ENCODE peak calls at places on chromosomes 16 and 17, in nine cellular contexts. One of them, this sample, is unnamed.

GRCh38 chr17:18877104-18877503 is 19.2 kb downstream of the PRPSAP2 start:
- DNase-seq in transverse colon: no peak
- DNase-seq in stomach: no peak
- DNase-seq in suprapubic skin: no peak
- DNase-seq in SK-N-SH: no peak
- DNase-seq in GM12878: no peak
- DNase-seq in HepG2: no peak
- DNase-seq in K562: no peak
- DNase-seq in esophagus muscularis mucosa: no peak
- DNase-seq in this sample: no peak

GRCh38 chr16:87700406-87701065 is 65.2 kb downstream of the KLHDC4 start:
- DNase-seq in transverse colon: no peak
- DNase-seq in stomach: no peak
- DNase-seq in suprapubic skin: no peak
- DNase-seq in SK-N-SH: no peak
- DNase-seq in GM12878: no peak
- DNase-seq in HepG2: no peak
- DNase-seq in K562: no peak
- DNase-seq in esophagus muscularis mucosa: no peak
- DNase-seq in this sample: no peak

GRCh38 chr16:19959736-19960135 is 75.1 kb upstream of the GPRC5B start:
- DNase-seq in transverse colon: no peak
- DNase-seq in stomach: no peak
- DNase-seq in suprapubic skin: no peak
- DNase-seq in SK-N-SH: no peak
- DNase-seq in GM12878: no peak
- DNase-seq in HepG2: no peak
- DNase-seq in K562: no peak
- DNase-seq in esophagus muscularis mucosa: no peak
- DNase-seq in this sample: no peak

GRCh38 chr17:42984486-42984885 is 4.1 kb downstream of the RUNDC1 start:
- DNase-seq in transverse colon: no peak
- DNase-seq in stomach: no peak
- DNase-seq in suprapubic skin: no peak
- DNase-seq in SK-N-SH: no peak
- DNase-seq in GM12878: no peak
- DNase-seq in HepG2: no peak
- DNase-seq in K562: no peak
- DNase-seq in esophagus muscularis mucosa: no peak
- DNase-seq in this sample: no peak

GRCh38 chr17:41539979-41540701 is 12.0 kb upstream of the KRT19 start:
- DNase-seq in transverse colon: no peak
- DNase-seq in stomach: no peak
- DNase-seq in suprapubic skin: no peak
- DNase-seq in SK-N-SH: peak
- DNase-seq in GM12878: no peak
- DNase-seq in HepG2: peak
- DNase-seq in K562: no peak
- DNase-seq in esophagus muscularis mucosa: no peak
- DNase-seq in this sample: no peak

GRCh38 chr17:56165017-56165720 is 11.9 kb downstream of the ANKFN1 start:
- DNase-seq in transverse colon: no peak
- DNase-seq in stomach: no peak
- DNase-seq in suprapubic skin: no peak
- DNase-seq in SK-N-SH: no peak
- DNase-seq in GM12878: no peak
- DNase-seq in HepG2: no peak
- DNase-seq in K562: no peak
- DNase-seq in esophagus muscularis mucosa: no peak
- DNase-seq in this sample: no peak

GRCh38 chr17:970388-970768 is 9.2 kb downstream of the NXN start:
- DNase-seq in transverse colon: no peak
- DNase-seq in stomach: no peak
- DNase-seq in suprapubic skin: no peak
- DNase-seq in SK-N-SH: no peak
- DNase-seq in GM12878: no peak
- DNase-seq in HepG2: no peak
- DNase-seq in K562: no peak
- DNase-seq in esophagus muscularis mucosa: no peak
- DNase-seq in this sample: no peak

GRCh38 chr17:28908640-28909098 is 5.8 kb upstream of the DHRS13 start:
- DNase-seq in transverse colon: peak
- DNase-seq in stomach: no peak
- DNase-seq in suprapubic skin: no peak
- DNase-seq in SK-N-SH: no peak
- DNase-seq in GM12878: no peak
- DNase-seq in HepG2: peak
- DNase-seq in K562: no peak
- DNase-seq in esophagus muscularis mucosa: peak
- DNase-seq in this sample: no peak

GRCh38 chr16:1002399-1003161 is 21.0 kb downstream of the SOX8 start:
- DNase-seq in transverse colon: peak
- DNase-seq in stomach: peak
- DNase-seq in suprapubic skin: no peak
- DNase-seq in SK-N-SH: no peak
- DNase-seq in GM12878: no peak
- DNase-seq in HepG2: peak
- DNase-seq in K562: peak
- DNase-seq in esophagus muscularis mucosa: no peak
- DNase-seq in this sample: peak

GRCh38 chr16:155031-155398 is 2.6 kb downstream of the HBZ start:
- DNase-seq in transverse colon: no peak
- DNase-seq in stomach: no peak
- DNase-seq in suprapubic skin: no peak
- DNase-seq in SK-N-SH: no peak
- DNase-seq in GM12878: no peak
- DNase-seq in HepG2: no peak
- DNase-seq in K562: no peak
- DNase-seq in esophagus muscularis mucosa: no peak
- DNase-seq in this sample: no peak

GRCh38 chr17:33932996-33933395 is 322.1 kb upstream of the CCL2 start:
- DNase-seq in transverse colon: no peak
- DNase-seq in stomach: no peak
- DNase-seq in suprapubic skin: no peak
- DNase-seq in SK-N-SH: no peak
- DNase-seq in GM12878: no peak
- DNase-seq in HepG2: no peak
- DNase-seq in K562: no peak
- DNase-seq in esophagus muscularis mucosa: no peak
- DNase-seq in this sample: no peak

GRCh38 chr17:59695943-59696681 is 11.1 kb downstream of the PTRH2 start:
- DNase-seq in transverse colon: no peak
- DNase-seq in stomach: no peak
- DNase-seq in suprapubic skin: no peak
- DNase-seq in SK-N-SH: no peak
- DNase-seq in GM12878: no peak
- DNase-seq in HepG2: no peak
- DNase-seq in K562: no peak
- DNase-seq in esophagus muscularis mucosa: no peak
- DNase-seq in this sample: no peak
- TF ChIP-seq POLR2AphosphoS5 in transverse colon: no peak
- TF ChIP-seq POLR2AphosphoS5 in stomach: no peak
- TF ChIP-seq POLR2AphosphoS5 in suprapubic skin: no peak
- TF ChIP-seq POLR2AphosphoS5 in SK-N-SH: no peak
- TF ChIP-seq POLR2AphosphoS5 in GM12878: no peak
- TF ChIP-seq POLR2AphosphoS5 in HepG2: peak
- TF ChIP-seq POLR2AphosphoS5 in K562: peak
- TF ChIP-seq POLR2AphosphoS5 in esophagus muscularis mucosa: peak
- TF ChIP-seq POLR2AphosphoS5 in this sample: no peak

GRCh38 chr17:79463421-79464309 is 147.2 kb downstream of the RBFOX3 start:
- DNase-seq in transverse colon: no peak
- DNase-seq in stomach: no peak
- DNase-seq in suprapubic skin: no peak
- DNase-seq in SK-N-SH: no peak
- DNase-seq in GM12878: no peak
- DNase-seq in HepG2: no peak
- DNase-seq in K562: no peak
- DNase-seq in esophagus muscularis mucosa: no peak
- DNase-seq in this sample: no peak

GRCh38 chr17:79459003-79459655 is 151.7 kb downstream of the RBFOX3 start:
- DNase-seq in transverse colon: no peak
- DNase-seq in stomach: no peak
- DNase-seq in suprapubic skin: no peak
- DNase-seq in SK-N-SH: no peak
- DNase-seq in GM12878: no peak
- DNase-seq in HepG2: no peak
- DNase-seq in K562: no peak
- DNase-seq in esophagus muscularis mucosa: no peak
- DNase-seq in this sample: no peak

GRCh38 chr17:79459846-79460245 is 151.0 kb downstream of the RBFOX3 start:
- DNase-seq in transverse colon: no peak
- DNase-seq in stomach: no peak
- DNase-seq in suprapubic skin: no peak
- DNase-seq in SK-N-SH: no peak
- DNase-seq in GM12878: no peak
- DNase-seq in HepG2: no peak
- DNase-seq in K562: no peak
- DNase-seq in esophagus muscularis mucosa: no peak
- DNase-seq in this sample: no peak

GRCh38 chr17:79458356-79458755 is 152.5 kb downstream of the RBFOX3 start:
- DNase-seq in transverse colon: no peak
- DNase-seq in stomach: no peak
- DNase-seq in suprapubic skin: no peak
- DNase-seq in SK-N-SH: no peak
- DNase-seq in GM12878: no peak
- DNase-seq in HepG2: no peak
- DNase-seq in K562: no peak
- DNase-seq in esophagus muscularis mucosa: no peak
- DNase-seq in this sample: no peak

DNA sequence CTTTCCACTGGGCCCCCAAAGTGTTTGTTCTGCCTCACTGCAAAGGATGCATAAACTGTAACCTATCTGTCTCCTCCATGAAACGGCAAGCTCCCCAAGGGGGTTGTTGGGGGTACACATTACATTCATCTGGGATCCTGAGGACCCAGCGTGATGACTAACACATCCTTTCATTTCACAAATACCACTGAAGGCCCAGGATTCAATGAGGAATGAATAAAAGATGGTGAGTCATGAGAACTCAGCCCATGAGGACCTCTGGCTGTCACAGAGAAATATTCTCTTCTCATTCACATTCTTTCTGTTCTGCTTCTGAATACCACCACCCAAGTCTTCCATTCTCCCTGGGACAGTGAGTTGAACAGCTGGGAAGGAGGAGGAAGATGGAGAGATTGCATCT is 149.8 kb downstream of the RBFOX3 start:
- DNase-seq in transverse colon: no peak
- DNase-seq in stomach: no peak
- DNase-seq in suprapubic skin: no peak
- DNase-seq in SK-N-SH: no peak
- DNase-seq in GM12878: no peak
- DNase-seq in HepG2: no peak
- DNase-seq in K562: no peak
- DNase-seq in esophagus muscularis mucosa: no peak
- DNase-seq in this sample: no peak
- TF ChIP-seq EP300 in transverse colon: no peak
- TF ChIP-seq EP300 in stomach: no peak
- TF ChIP-seq EP300 in suprapubic skin: no peak
- TF ChIP-seq EP300 in SK-N-SH: no peak
- TF ChIP-seq EP300 in GM12878: no peak
- TF ChIP-seq EP300 in HepG2: no peak
- TF ChIP-seq EP300 in K562: no peak
- TF ChIP-seq EP300 in esophagus muscularis mucosa: no peak
- TF ChIP-seq EP300 in this sample: no peak

GRCh38 chr17:40422990-40423611 is 5.4 kb upstream of the TOP2A start:
- DNase-seq in transverse colon: no peak
- DNase-seq in stomach: no peak
- DNase-seq in suprapubic skin: no peak
- DNase-seq in SK-N-SH: no peak
- DNase-seq in GM12878: no peak
- DNase-seq in HepG2: no peak
- DNase-seq in K562: peak
- DNase-seq in esophagus muscularis mucosa: peak
- DNase-seq in this sample: no peak
- TF ChIP-seq CTCF in transverse colon: no peak
- TF ChIP-seq CTCF in stomach: no peak
- TF ChIP-seq CTCF in suprapubic skin: no peak
- TF ChIP-seq CTCF in SK-N-SH: no peak
- TF ChIP-seq CTCF in GM12878: no peak
- TF ChIP-seq CTCF in HepG2: peak
- TF ChIP-seq CTCF in K562: peak
- TF ChIP-seq CTCF in esophagus muscularis mucosa: no peak
- TF ChIP-seq CTCF in this sample: no peak

DNA sequence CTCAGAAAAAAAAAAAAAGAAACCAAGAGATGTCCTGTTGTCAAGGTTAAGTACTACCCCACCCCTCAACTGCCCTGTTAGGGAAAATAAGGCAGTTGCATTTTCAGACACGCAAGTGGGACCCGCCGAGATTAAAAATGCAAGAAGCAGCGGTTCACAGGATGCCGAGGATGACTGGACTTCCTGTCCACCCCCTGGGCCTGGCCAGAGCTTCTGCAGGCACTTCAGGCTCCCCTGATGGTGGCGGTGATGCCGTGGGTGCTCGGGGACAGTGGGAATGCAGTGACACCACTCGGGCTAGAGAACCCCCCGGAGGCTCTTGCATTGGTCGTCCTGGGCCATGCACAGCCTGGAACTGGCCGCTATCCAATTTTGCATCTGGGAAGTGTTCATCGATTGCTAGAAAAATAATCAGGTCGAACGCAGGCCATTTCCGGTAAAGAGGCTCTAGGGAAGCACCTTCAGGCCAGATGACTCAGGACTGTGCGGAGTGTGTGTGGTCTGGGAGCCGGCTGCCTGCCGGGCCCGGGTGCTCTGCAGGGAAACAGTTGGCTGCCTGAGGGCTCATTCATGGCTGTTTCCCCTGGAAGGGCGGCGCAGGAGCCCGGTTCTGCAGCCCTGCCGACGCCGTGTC is 13.4 kb upstream of the CRISPLD2 start:
- DNase-seq in transverse colon: no peak
- DNase-seq in stomach: peak
- DNase-seq in suprapubic skin: no peak
- DNase-seq in SK-N-SH: peak
- DNase-seq in GM12878: peak
- DNase-seq in HepG2: no peak
- DNase-seq in K562: peak
- DNase-seq in esophagus muscularis mucosa: no peak
- DNase-seq in this sample: peak
- TF ChIP-seq POLR2AphosphoS5 in transverse colon: no peak
- TF ChIP-seq POLR2AphosphoS5 in stomach: no peak
- TF ChIP-seq POLR2AphosphoS5 in suprapubic skin: no peak
- TF ChIP-seq POLR2AphosphoS5 in SK-N-SH: no peak
- TF ChIP-seq POLR2AphosphoS5 in GM12878: no peak
- TF ChIP-seq POLR2AphosphoS5 in HepG2: no peak
- TF ChIP-seq POLR2AphosphoS5 in K562: no peak
- TF ChIP-seq POLR2AphosphoS5 in esophagus muscularis mucosa: no peak
- TF ChIP-seq POLR2AphosphoS5 in this sample: no peak

GRCh38 chr16:72937916-72938315 is 110.0 kb downstream of the ZFHX3 start:
- DNase-seq in transverse colon: no peak
- DNase-seq in stomach: no peak
- DNase-seq in suprapubic skin: no peak
- DNase-seq in SK-N-SH: no peak
- DNase-seq in GM12878: no peak
- DNase-seq in HepG2: no peak
- DNase-seq in K562: no peak
- DNase-seq in esophagus muscularis mucosa: no peak
- DNase-seq in this sample: no peak
- TF ChIP-seq EP300 in transverse colon: no peak
- TF ChIP-seq EP300 in stomach: no peak
- TF ChIP-seq EP300 in suprapubic skin: no peak
- TF ChIP-seq EP300 in SK-N-SH: no peak
- TF ChIP-seq EP300 in GM12878: no peak
- TF ChIP-seq EP300 in HepG2: no peak
- TF ChIP-seq EP300 in K562: no peak
- TF ChIP-seq EP300 in esophagus muscularis mucosa: no peak
- TF ChIP-seq EP300 in this sample: no peak